ENCODE peak calls at places on chromosome 1, in nine cellular contexts. One of them, this sample, is unnamed.

GRCh38 chr1:116097600-116097999 is 13.6 kb upstream of the MAB21L3 start:
- DNase-seq in MM.1S: no peak
- DNase-seq in left lung: no peak
- DNase-seq in CD4-positive, alpha-beta T cell: no peak
- DNase-seq in GM20000: no peak
- DNase-seq in ovary: no peak
- DNase-seq in OCI-LY7: no peak
- DNase-seq in WERI-Rb-1: no peak
- DNase-seq in mammary epithelial cell: no peak
- DNase-seq in this sample: no peak

GRCh38 chr1:111803951-111804350 is 48.2 kb downstream of the DDX20 start:
- DNase-seq in MM.1S: no peak
- DNase-seq in left lung: no peak
- DNase-seq in CD4-positive, alpha-beta T cell: no peak
- DNase-seq in GM20000: no peak
- DNase-seq in ovary: no peak
- DNase-seq in OCI-LY7: no peak
- DNase-seq in WERI-Rb-1: no peak
- DNase-seq in mammary epithelial cell: no peak
- DNase-seq in this sample: no peak

GRCh38 chr1:211520641-211521040 is 28.7 kb upstream of the RD3 start:
- DNase-seq in MM.1S: no peak
- DNase-seq in left lung: no peak
- DNase-seq in CD4-positive, alpha-beta T cell: no peak
- DNase-seq in GM20000: no peak
- DNase-seq in ovary: no peak
- DNase-seq in OCI-LY7: no peak
- DNase-seq in WERI-Rb-1: peak
- DNase-seq in mammary epithelial cell: no peak
- DNase-seq in this sample: no peak

GRCh38 chr1:109446236-109446635 is 20.0 kb upstream of the PSMA5 start:
- DNase-seq in MM.1S: no peak
- DNase-seq in left lung: no peak
- DNase-seq in CD4-positive, alpha-beta T cell: no peak
- DNase-seq in GM20000: no peak
- DNase-seq in ovary: no peak
- DNase-seq in OCI-LY7: no peak
- DNase-seq in WERI-Rb-1: no peak
- DNase-seq in mammary epithelial cell: no peak
- DNase-seq in this sample: no peak

GRCh38 chr1:178119623-178120022 is 25.7 kb downstream of the RASAL2 start:
- DNase-seq in MM.1S: no peak
- DNase-seq in left lung: no peak
- DNase-seq in CD4-positive, alpha-beta T cell: no peak
- DNase-seq in GM20000: no peak
- DNase-seq in ovary: no peak
- DNase-seq in OCI-LY7: no peak
- DNase-seq in WERI-Rb-1: no peak
- DNase-seq in mammary epithelial cell: peak
- DNase-seq in this sample: no peak

GRCh38 chr1:44881011-44881632 is 38.1 kb upstream of the PTCH2 start:
- DNase-seq in MM.1S: no peak
- DNase-seq in left lung: no peak
- DNase-seq in CD4-positive, alpha-beta T cell: no peak
- DNase-seq in GM20000: no peak
- DNase-seq in ovary: no peak
- DNase-seq in OCI-LY7: no peak
- DNase-seq in WERI-Rb-1: no peak
- DNase-seq in mammary epithelial cell: peak
- DNase-seq in this sample: no peak

GRCh38 chr1:111733183-111733995 is 5.8 kb downstream of the INKA2 start:
- DNase-seq in MM.1S: no peak
- DNase-seq in left lung: peak
- DNase-seq in CD4-positive, alpha-beta T cell: no peak
- DNase-seq in GM20000: no peak
- DNase-seq in ovary: peak
- DNase-seq in OCI-LY7: no peak
- DNase-seq in WERI-Rb-1: no peak
- DNase-seq in mammary epithelial cell: no peak
- DNase-seq in this sample: no peak

GRCh38 chr1:107277022-107277421 is 136.2 kb downstream of the NTNG1 start:
- DNase-seq in MM.1S: peak
- DNase-seq in left lung: no peak
- DNase-seq in CD4-positive, alpha-beta T cell: no peak
- DNase-seq in GM20000: no peak
- DNase-seq in ovary: no peak
- DNase-seq in OCI-LY7: peak
- DNase-seq in WERI-Rb-1: peak
- DNase-seq in mammary epithelial cell: peak
- DNase-seq in this sample: peak

GRCh38 chr1:206435450-206435849 is 34.8 kb upstream of the IKBKE start:
- DNase-seq in MM.1S: no peak
- DNase-seq in left lung: no peak
- DNase-seq in CD4-positive, alpha-beta T cell: no peak
- DNase-seq in GM20000: no peak
- DNase-seq in ovary: no peak
- DNase-seq in OCI-LY7: no peak
- DNase-seq in WERI-Rb-1: no peak
- DNase-seq in mammary epithelial cell: no peak
- DNase-seq in this sample: no peak

GRCh38 chr1:206429421-206429820 is 40.9 kb upstream of the IKBKE start:
- DNase-seq in MM.1S: no peak
- DNase-seq in left lung: no peak
- DNase-seq in CD4-positive, alpha-beta T cell: no peak
- DNase-seq in GM20000: no peak
- DNase-seq in ovary: no peak
- DNase-seq in OCI-LY7: no peak
- DNase-seq in WERI-Rb-1: no peak
- DNase-seq in mammary epithelial cell: no peak
- DNase-seq in this sample: no peak

GRCh38 chr1:206427296-206427695 is 43.0 kb upstream of the IKBKE start:
- DNase-seq in MM.1S: no peak
- DNase-seq in left lung: no peak
- DNase-seq in CD4-positive, alpha-beta T cell: no peak
- DNase-seq in GM20000: no peak
- DNase-seq in ovary: no peak
- DNase-seq in OCI-LY7: no peak
- DNase-seq in WERI-Rb-1: no peak
- DNase-seq in mammary epithelial cell: no peak
- DNase-seq in this sample: no peak

DNA sequence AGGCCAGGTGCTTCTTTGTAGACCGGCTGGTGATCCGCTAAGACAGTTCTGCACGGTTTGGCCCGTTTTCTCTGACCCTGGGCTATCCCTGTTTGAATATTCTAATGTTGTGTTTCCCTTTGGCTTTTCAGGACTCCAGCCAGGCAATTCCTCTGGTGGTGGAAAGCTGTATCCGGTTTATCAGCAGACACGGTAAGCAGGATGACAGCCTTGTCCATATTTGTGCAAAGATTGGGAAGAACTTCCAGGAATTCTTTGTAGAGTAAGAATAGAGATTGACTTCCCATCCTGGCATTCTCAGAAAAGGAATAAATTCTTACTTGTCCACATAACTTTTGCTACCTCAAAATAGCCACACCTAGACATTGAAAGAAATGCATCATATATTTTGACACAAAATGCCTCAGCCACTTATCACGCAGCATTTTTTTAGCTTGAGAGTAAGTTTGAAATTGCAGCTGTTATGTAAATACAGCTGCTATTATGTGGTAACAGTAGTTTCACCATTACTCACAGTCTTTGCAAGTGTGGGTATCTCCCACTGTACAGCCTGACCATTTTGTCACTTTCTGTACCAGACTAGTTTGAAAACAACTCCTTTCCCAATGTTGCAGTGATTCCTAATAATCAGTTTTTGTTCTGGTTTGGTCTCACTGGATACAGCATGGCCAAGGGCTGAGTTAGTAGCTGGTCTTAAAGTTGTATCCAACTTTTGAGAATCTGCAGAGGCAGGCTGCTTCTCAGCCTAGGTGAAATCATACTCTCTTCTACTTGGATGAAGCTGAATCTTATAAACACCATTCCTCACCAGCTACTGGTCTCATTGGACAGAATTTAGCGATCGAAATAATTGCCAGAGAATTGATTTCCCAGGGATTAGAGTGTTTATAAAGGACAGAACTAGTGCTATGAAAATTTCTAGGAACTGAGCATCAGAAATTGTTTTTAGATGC is 40.0 kb upstream of the IKBKE start:
- DNase-seq in MM.1S: peak
- DNase-seq in left lung: no peak
- DNase-seq in CD4-positive, alpha-beta T cell: no peak
- DNase-seq in GM20000: peak
- DNase-seq in ovary: peak
- DNase-seq in OCI-LY7: no peak
- DNase-seq in WERI-Rb-1: no peak
- DNase-seq in mammary epithelial cell: peak
- DNase-seq in this sample: no peak
- TF ChIP-seq CTCF in MM.1S: no peak
- TF ChIP-seq CTCF in left lung: no peak
- TF ChIP-seq CTCF in CD4-positive, alpha-beta T cell: no peak
- TF ChIP-seq CTCF in GM20000: no peak
- TF ChIP-seq CTCF in ovary: no peak
- TF ChIP-seq CTCF in OCI-LY7: no peak
- TF ChIP-seq CTCF in WERI-Rb-1: no peak
- TF ChIP-seq CTCF in mammary epithelial cell: no peak
- TF ChIP-seq CTCF in this sample: no peak

GRCh38 chr1:175480343-175480827 is 263.0 kb downstream of the TNR start:
- DNase-seq in MM.1S: no peak
- DNase-seq in left lung: no peak
- DNase-seq in CD4-positive, alpha-beta T cell: no peak
- DNase-seq in GM20000: no peak
- DNase-seq in ovary: no peak
- DNase-seq in OCI-LY7: no peak
- DNase-seq in WERI-Rb-1: no peak
- DNase-seq in mammary epithelial cell: no peak
- DNase-seq in this sample: no peak

GRCh38 chr1:175478203-175478602 is 265.2 kb downstream of the TNR start:
- DNase-seq in MM.1S: no peak
- DNase-seq in left lung: no peak
- DNase-seq in CD4-positive, alpha-beta T cell: no peak
- DNase-seq in GM20000: no peak
- DNase-seq in ovary: no peak
- DNase-seq in OCI-LY7: no peak
- DNase-seq in WERI-Rb-1: no peak
- DNase-seq in mammary epithelial cell: no peak
- DNase-seq in this sample: no peak

GRCh38 chr1:175482072-175482451 is 261.3 kb downstream of the TNR start:
- DNase-seq in MM.1S: no peak
- DNase-seq in left lung: no peak
- DNase-seq in CD4-positive, alpha-beta T cell: no peak
- DNase-seq in GM20000: no peak
- DNase-seq in ovary: no peak
- DNase-seq in OCI-LY7: no peak
- DNase-seq in WERI-Rb-1: no peak
- DNase-seq in mammary epithelial cell: no peak
- DNase-seq in this sample: no peak

GRCh38 chr1:175479521-175480342 is 263.7 kb downstream of the TNR start:
- DNase-seq in MM.1S: no peak
- DNase-seq in left lung: no peak
- DNase-seq in CD4-positive, alpha-beta T cell: no peak
- DNase-seq in GM20000: no peak
- DNase-seq in ovary: no peak
- DNase-seq in OCI-LY7: no peak
- DNase-seq in WERI-Rb-1: no peak
- DNase-seq in mammary epithelial cell: no peak
- DNase-seq in this sample: no peak

DNA sequence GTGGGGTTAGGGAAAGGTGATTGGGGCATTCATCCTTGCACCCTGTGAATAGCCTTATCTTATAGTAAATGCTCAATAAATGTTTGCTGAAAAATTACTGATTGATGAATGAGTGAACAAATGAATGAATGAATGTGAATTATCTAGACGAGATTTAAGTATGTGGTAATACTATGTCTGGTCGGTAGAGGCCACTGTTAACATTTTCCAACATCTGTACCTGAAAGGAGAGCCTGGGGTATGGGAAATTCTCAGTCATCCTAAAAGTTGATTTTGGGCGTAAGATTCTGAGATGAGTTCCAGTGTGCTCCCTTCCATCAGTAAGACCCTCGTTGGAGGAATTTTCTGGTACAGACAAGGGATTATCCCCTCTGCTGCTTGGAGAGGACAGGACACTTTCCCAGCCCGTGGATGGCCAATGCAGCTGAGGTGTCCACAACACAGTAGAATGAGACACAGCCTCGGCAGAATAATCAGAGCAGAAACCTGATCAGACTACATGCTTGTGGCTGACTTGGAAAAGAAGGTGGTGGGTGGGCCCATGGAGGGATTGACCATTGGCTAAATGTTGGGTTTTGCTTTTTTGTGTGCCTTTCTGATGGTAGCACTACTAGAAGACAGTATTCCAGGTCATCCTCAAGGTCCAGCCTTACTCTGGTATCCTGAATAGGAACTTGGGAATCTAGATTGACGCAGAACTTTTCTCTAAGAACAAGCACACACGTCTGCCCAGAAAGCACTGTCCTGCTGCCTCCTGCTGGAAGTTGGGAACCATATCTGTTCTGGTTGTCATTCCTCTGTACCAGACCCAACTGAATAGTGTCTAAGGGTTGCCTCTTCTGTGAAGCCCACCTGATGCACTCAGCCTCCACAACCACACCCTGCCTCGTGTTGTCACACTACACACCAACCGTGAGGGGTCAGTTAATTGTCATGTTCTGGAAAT is 262.0 kb downstream of the TNR start:
- DNase-seq in MM.1S: peak
- DNase-seq in left lung: no peak
- DNase-seq in CD4-positive, alpha-beta T cell: no peak
- DNase-seq in GM20000: peak
- DNase-seq in ovary: no peak
- DNase-seq in OCI-LY7: peak
- DNase-seq in WERI-Rb-1: no peak
- DNase-seq in mammary epithelial cell: peak
- DNase-seq in this sample: no peak
- TF ChIP-seq CTCF in MM.1S: peak
- TF ChIP-seq CTCF in left lung: peak
- TF ChIP-seq CTCF in CD4-positive, alpha-beta T cell: peak
- TF ChIP-seq CTCF in GM20000: no peak
- TF ChIP-seq CTCF in ovary: peak
- TF ChIP-seq CTCF in OCI-LY7: peak
- TF ChIP-seq CTCF in WERI-Rb-1: peak
- TF ChIP-seq CTCF in mammary epithelial cell: peak
- TF ChIP-seq CTCF in this sample: peak

GRCh38 chr1:194469282-194469681 is 1282.9 kb upstream of the B3GALT2 start:
- DNase-seq in MM.1S: no peak
- DNase-seq in left lung: no peak
- DNase-seq in CD4-positive, alpha-beta T cell: no peak
- DNase-seq in GM20000: no peak
- DNase-seq in ovary: no peak
- DNase-seq in OCI-LY7: no peak
- DNase-seq in WERI-Rb-1: no peak
- DNase-seq in mammary epithelial cell: no peak
- DNase-seq in this sample: no peak

GRCh38 chr1:194466706-194467105 is 1280.3 kb upstream of the B3GALT2 start:
- DNase-seq in MM.1S: no peak
- DNase-seq in left lung: no peak
- DNase-seq in CD4-positive, alpha-beta T cell: no peak
- DNase-seq in GM20000: no peak
- DNase-seq in ovary: no peak
- DNase-seq in OCI-LY7: no peak
- DNase-seq in WERI-Rb-1: peak
- DNase-seq in mammary epithelial cell: peak
- DNase-seq in this sample: no peak
- TF ChIP-seq CTCF in MM.1S: peak
- TF ChIP-seq CTCF in left lung: no peak
- TF ChIP-seq CTCF in CD4-positive, alpha-beta T cell: no peak
- TF ChIP-seq CTCF in GM20000: no peak
- TF ChIP-seq CTCF in ovary: no peak
- TF ChIP-seq CTCF in OCI-LY7: peak
- TF ChIP-seq CTCF in WERI-Rb-1: peak
- TF ChIP-seq CTCF in mammary epithelial cell: peak
- TF ChIP-seq CTCF in this sample: peak

GRCh38 chr1:23367791-23368561 is 1.7 kb downstream of the ZNF436 start:
- DNase-seq in MM.1S: peak
- DNase-seq in left lung: peak
- DNase-seq in CD4-positive, alpha-beta T cell: peak
- DNase-seq in GM20000: peak
- DNase-seq in ovary: peak
- DNase-seq in OCI-LY7: peak
- DNase-seq in WERI-Rb-1: peak
- DNase-seq in mammary epithelial cell: peak
- DNase-seq in this sample: peak
- TF ChIP-seq CTCF in MM.1S: no peak
- TF ChIP-seq CTCF in left lung: no peak
- TF ChIP-seq CTCF in CD4-positive, alpha-beta T cell: no peak
- TF ChIP-seq CTCF in GM20000: no peak
- TF ChIP-seq CTCF in ovary: no peak
- TF ChIP-seq CTCF in OCI-LY7: no peak
- TF ChIP-seq CTCF in WERI-Rb-1: no peak
- TF ChIP-seq CTCF in mammary epithelial cell: no peak
- TF ChIP-seq CTCF in this sample: no peak

This sample was measured in neural crest cell.